ENCODE peak calls at places on chromosomes 11 and 22, in nine cellular contexts. One of them, this sample, is unnamed.

GRCh38 chr11:16239130-16240105 is 116.9 kb downstream of the SOX6 start:
- DNase-seq in GM10248: no peak
- DNase-seq in HFFc6: no peak
- DNase-seq in activated CD8-positive, alpha-beta memory T cell treated with anti-CD3 and anti-CD28 coated beads, Interleukin-2, amount 10 ng/mL, durations not matched to agents 7 days and 5 days: no peak
- DNase-seq in stimulated activated CD4-positive, alpha-beta T cell treated with anti-CD3 and anti-CD28 coated beads, Interleukin-4, amount 100 ng/mL, for 24 hours: no peak
- DNase-seq in NCI-H69: no peak
- DNase-seq in epithelial cell of esophagus: no peak
- DNase-seq in COR-L47: no peak
- DNase-seq in NCI-H774: no peak
- DNase-seq in this sample: no peak

GRCh38 chr11:100706179-100706578 is 19.1 kb downstream of the ARHGAP42 start:
- DNase-seq in NCI-H774: no peak
- DNase-seq in stimulated activated CD4-positive, alpha-beta T cell treated with anti-CD3 and anti-CD28 coated beads, Interleukin-4, amount 100 ng/mL, for 24 hours: no peak
- DNase-seq in activated CD8-positive, alpha-beta memory T cell treated with anti-CD3 and anti-CD28 coated beads, Interleukin-2, amount 10 ng/mL, durations not matched to agents 7 days and 5 days: no peak
- DNase-seq in GM10248: no peak
- DNase-seq in NCI-H69: peak
- DNase-seq in HFFc6: no peak
- DNase-seq in epithelial cell of esophagus: no peak
- DNase-seq in COR-L47: no peak
- DNase-seq in this sample: no peak

GRCh38 chr11:73496134-73496533 is 101.8 kb downstream of the FAM168A start:
- DNase-seq in NCI-H774: no peak
- DNase-seq in NCI-H69: no peak
- DNase-seq in GM10248: no peak
- DNase-seq in activated CD8-positive, alpha-beta memory T cell treated with anti-CD3 and anti-CD28 coated beads, Interleukin-2, amount 10 ng/mL, durations not matched to agents 7 days and 5 days: no peak
- DNase-seq in COR-L47: no peak
- DNase-seq in epithelial cell of esophagus: no peak
- DNase-seq in stimulated activated CD4-positive, alpha-beta T cell treated with anti-CD3 and anti-CD28 coated beads, Interleukin-4, amount 100 ng/mL, for 24 hours: no peak
- DNase-seq in HFFc6: no peak
- DNase-seq in this sample: no peak

GRCh38 chr11:35014352-35014751 is 97.9 kb downstream of the PDHX start:
- DNase-seq in NCI-H69: no peak
- DNase-seq in NCI-H774: no peak
- DNase-seq in epithelial cell of esophagus: peak
- DNase-seq in stimulated activated CD4-positive, alpha-beta T cell treated with anti-CD3 and anti-CD28 coated beads, Interleukin-4, amount 100 ng/mL, for 24 hours: no peak
- DNase-seq in COR-L47: no peak
- DNase-seq in GM10248: no peak
- DNase-seq in HFFc6: peak
- DNase-seq in activated CD8-positive, alpha-beta memory T cell treated with anti-CD3 and anti-CD28 coated beads, Interleukin-2, amount 10 ng/mL, durations not matched to agents 7 days and 5 days: no peak
- DNase-seq in this sample: peak

GRCh38 chr22:46626356-46626755 is 6.2 kb downstream of the GRAMD4 start:
- DNase-seq in stimulated activated CD4-positive, alpha-beta T cell treated with anti-CD3 and anti-CD28 coated beads, Interleukin-4, amount 100 ng/mL, for 24 hours: no peak
- DNase-seq in HFFc6: no peak
- DNase-seq in NCI-H69: no peak
- DNase-seq in activated CD8-positive, alpha-beta memory T cell treated with anti-CD3 and anti-CD28 coated beads, Interleukin-2, amount 10 ng/mL, durations not matched to agents 7 days and 5 days: no peak
- DNase-seq in COR-L47: no peak
- DNase-seq in epithelial cell of esophagus: no peak
- DNase-seq in GM10248: no peak
- DNase-seq in NCI-H774: no peak
- DNase-seq in this sample: no peak

GRCh38 chr11:12179019-12179418 is 68.6 kb downstream of the MICAL2 start:
- DNase-seq in HFFc6: no peak
- DNase-seq in NCI-H69: no peak
- DNase-seq in activated CD8-positive, alpha-beta memory T cell treated with anti-CD3 and anti-CD28 coated beads, Interleukin-2, amount 10 ng/mL, durations not matched to agents 7 days and 5 days: no peak
- DNase-seq in NCI-H774: peak
- DNase-seq in epithelial cell of esophagus: peak
- DNase-seq in stimulated activated CD4-positive, alpha-beta T cell treated with anti-CD3 and anti-CD28 coated beads, Interleukin-4, amount 100 ng/mL, for 24 hours: no peak
- DNase-seq in GM10248: no peak
- DNase-seq in COR-L47: no peak
- DNase-seq in this sample: no peak

GRCh38 chr22:33272180-33272579 is 214.0 kb upstream of the SYN3 start:
- DNase-seq in stimulated activated CD4-positive, alpha-beta T cell treated with anti-CD3 and anti-CD28 coated beads, Interleukin-4, amount 100 ng/mL, for 24 hours: no peak
- DNase-seq in COR-L47: no peak
- DNase-seq in GM10248: no peak
- DNase-seq in NCI-H69: no peak
- DNase-seq in NCI-H774: no peak
- DNase-seq in activated CD8-positive, alpha-beta memory T cell treated with anti-CD3 and anti-CD28 coated beads, Interleukin-2, amount 10 ng/mL, durations not matched to agents 7 days and 5 days: no peak
- DNase-seq in epithelial cell of esophagus: no peak
- DNase-seq in HFFc6: no peak
- DNase-seq in this sample: no peak

GRCh38 chr11:72972541-72973128 is 158.4 kb downstream of the ATG16L2 start:
- DNase-seq in NCI-H774: no peak
- DNase-seq in COR-L47: no peak
- DNase-seq in NCI-H69: no peak
- DNase-seq in activated CD8-positive, alpha-beta memory T cell treated with anti-CD3 and anti-CD28 coated beads, Interleukin-2, amount 10 ng/mL, durations not matched to agents 7 days and 5 days: no peak
- DNase-seq in stimulated activated CD4-positive, alpha-beta T cell treated with anti-CD3 and anti-CD28 coated beads, Interleukin-4, amount 100 ng/mL, for 24 hours: no peak
- DNase-seq in HFFc6: peak
- DNase-seq in GM10248: no peak
- DNase-seq in epithelial cell of esophagus: no peak
- DNase-seq in this sample: peak

GRCh38 chr22:37229012-37229804 is 14.9 kb downstream of the RAC2 start:
- DNase-seq in NCI-H774: no peak
- DNase-seq in NCI-H69: no peak
- DNase-seq in HFFc6: peak
- DNase-seq in epithelial cell of esophagus: peak
- DNase-seq in stimulated activated CD4-positive, alpha-beta T cell treated with anti-CD3 and anti-CD28 coated beads, Interleukin-4, amount 100 ng/mL, for 24 hours: peak
- DNase-seq in COR-L47: no peak
- DNase-seq in activated CD8-positive, alpha-beta memory T cell treated with anti-CD3 and anti-CD28 coated beads, Interleukin-2, amount 10 ng/mL, durations not matched to agents 7 days and 5 days: peak
- DNase-seq in GM10248: no peak
- DNase-seq in this sample: no peak

GRCh38 chr22:24091551-24092420 is 80.7 kb downstream of the CABIN1 start:
- DNase-seq in COR-L47: no peak
- DNase-seq in stimulated activated CD4-positive, alpha-beta T cell treated with anti-CD3 and anti-CD28 coated beads, Interleukin-4, amount 100 ng/mL, for 24 hours: no peak
- DNase-seq in GM10248: no peak
- DNase-seq in activated CD8-positive, alpha-beta memory T cell treated with anti-CD3 and anti-CD28 coated beads, Interleukin-2, amount 10 ng/mL, durations not matched to agents 7 days and 5 days: no peak
- DNase-seq in NCI-H774: no peak
- DNase-seq in epithelial cell of esophagus: no peak
- DNase-seq in NCI-H69: no peak
- DNase-seq in HFFc6: no peak
- DNase-seq in this sample: no peak

GRCh38 chr22:21984793-21985192 is 2.2 kb upstream of the TOP3B start:
- DNase-seq in HFFc6: peak
- DNase-seq in stimulated activated CD4-positive, alpha-beta T cell treated with anti-CD3 and anti-CD28 coated beads, Interleukin-4, amount 100 ng/mL, for 24 hours: no peak
- DNase-seq in COR-L47: no peak
- DNase-seq in NCI-H774: no peak
- DNase-seq in epithelial cell of esophagus: peak
- DNase-seq in activated CD8-positive, alpha-beta memory T cell treated with anti-CD3 and anti-CD28 coated beads, Interleukin-2, amount 10 ng/mL, durations not matched to agents 7 days and 5 days: no peak
- DNase-seq in NCI-H69: peak
- DNase-seq in GM10248: peak
- DNase-seq in this sample: peak

GRCh38 chr11:2302280-2302843 is 549 bp downstream of the TSPAN32 start:
- DNase-seq in NCI-H774: no peak
- DNase-seq in NCI-H69: no peak
- DNase-seq in HFFc6: no peak
- DNase-seq in activated CD8-positive, alpha-beta memory T cell treated with anti-CD3 and anti-CD28 coated beads, Interleukin-2, amount 10 ng/mL, durations not matched to agents 7 days and 5 days: peak
- DNase-seq in stimulated activated CD4-positive, alpha-beta T cell treated with anti-CD3 and anti-CD28 coated beads, Interleukin-4, amount 100 ng/mL, for 24 hours: peak
- DNase-seq in GM10248: no peak
- DNase-seq in COR-L47: no peak
- DNase-seq in epithelial cell of esophagus: no peak
- DNase-seq in this sample: no peak

GRCh38 chr11:109644158-109644557 is 222.2 kb downstream of the C11orf87 start:
- DNase-seq in NCI-H774: peak
- DNase-seq in GM10248: no peak
- DNase-seq in NCI-H69: peak
- DNase-seq in epithelial cell of esophagus: no peak
- DNase-seq in COR-L47: peak
- DNase-seq in activated CD8-positive, alpha-beta memory T cell treated with anti-CD3 and anti-CD28 coated beads, Interleukin-2, amount 10 ng/mL, durations not matched to agents 7 days and 5 days: no peak
- DNase-seq in HFFc6: no peak
- DNase-seq in stimulated activated CD4-positive, alpha-beta T cell treated with anti-CD3 and anti-CD28 coated beads, Interleukin-4, amount 100 ng/mL, for 24 hours: no peak
- DNase-seq in this sample: no peak

GRCh38 chr22:43879901-43880742 is 11.7 kb downstream of the PNPLA5 start:
- DNase-seq in stimulated activated CD4-positive, alpha-beta T cell treated with anti-CD3 and anti-CD28 coated beads, Interleukin-4, amount 100 ng/mL, for 24 hours: no peak
- DNase-seq in COR-L47: no peak
- DNase-seq in NCI-H774: no peak
- DNase-seq in NCI-H69: no peak
- DNase-seq in GM10248: no peak
- DNase-seq in HFFc6: no peak
- DNase-seq in epithelial cell of esophagus: no peak
- DNase-seq in activated CD8-positive, alpha-beta memory T cell treated with anti-CD3 and anti-CD28 coated beads, Interleukin-2, amount 10 ng/mL, durations not matched to agents 7 days and 5 days: no peak
- DNase-seq in this sample: no peak

GRCh38 chr11:75351541-75352416 is at the start of gene ARRB1:
- DNase-seq in GM10248: peak
- DNase-seq in epithelial cell of esophagus: peak
- DNase-seq in COR-L47: no peak
- DNase-seq in NCI-H69: peak
- DNase-seq in activated CD8-positive, alpha-beta memory T cell treated with anti-CD3 and anti-CD28 coated beads, Interleukin-2, amount 10 ng/mL, durations not matched to agents 7 days and 5 days: peak
- DNase-seq in NCI-H774: peak
- DNase-seq in HFFc6: peak
- DNase-seq in stimulated activated CD4-positive, alpha-beta T cell treated with anti-CD3 and anti-CD28 coated beads, Interleukin-4, amount 100 ng/mL, for 24 hours: peak
- DNase-seq in this sample: peak

GRCh38 chr11:34654491-34655334 is 33.8 kb downstream of the EHF start:
- DNase-seq in stimulated activated CD4-positive, alpha-beta T cell treated with anti-CD3 and anti-CD28 coated beads, Interleukin-4, amount 100 ng/mL, for 24 hours: no peak
- DNase-seq in activated CD8-positive, alpha-beta memory T cell treated with anti-CD3 and anti-CD28 coated beads, Interleukin-2, amount 10 ng/mL, durations not matched to agents 7 days and 5 days: no peak
- DNase-seq in COR-L47: peak
- DNase-seq in HFFc6: peak
- DNase-seq in NCI-H774: peak
- DNase-seq in GM10248: no peak
- DNase-seq in NCI-H69: peak
- DNase-seq in epithelial cell of esophagus: peak
- DNase-seq in this sample: peak

GRCh38 chr11:23680488-23681230 is 816.2 kb upstream of the LUZP2 start:
- DNase-seq in stimulated activated CD4-positive, alpha-beta T cell treated with anti-CD3 and anti-CD28 coated beads, Interleukin-4, amount 100 ng/mL, for 24 hours: no peak
- DNase-seq in epithelial cell of esophagus: no peak
- DNase-seq in HFFc6: no peak
- DNase-seq in NCI-H69: no peak
- DNase-seq in activated CD8-positive, alpha-beta memory T cell treated with anti-CD3 and anti-CD28 coated beads, Interleukin-2, amount 10 ng/mL, durations not matched to agents 7 days and 5 days: no peak
- DNase-seq in GM10248: no peak
- DNase-seq in NCI-H774: no peak
- DNase-seq in COR-L47: no peak
- DNase-seq in this sample: no peak

GRCh38 chr11:61541568-61541967 is 33.0 kb downstream of the LRRC10B start:
- DNase-seq in COR-L47: no peak
- DNase-seq in epithelial cell of esophagus: no peak
- DNase-seq in stimulated activated CD4-positive, alpha-beta T cell treated with anti-CD3 and anti-CD28 coated beads, Interleukin-4, amount 100 ng/mL, for 24 hours: no peak
- DNase-seq in GM10248: peak
- DNase-seq in NCI-H774: no peak
- DNase-seq in NCI-H69: peak
- DNase-seq in activated CD8-positive, alpha-beta memory T cell treated with anti-CD3 and anti-CD28 coated beads, Interleukin-2, amount 10 ng/mL, durations not matched to agents 7 days and 5 days: no peak
- DNase-seq in HFFc6: peak
- DNase-seq in this sample: no peak

GRCh38 chr11:16881074-16881709 is 133.0 kb downstream of the PLEKHA7 start:
- DNase-seq in activated CD8-positive, alpha-beta memory T cell treated with anti-CD3 and anti-CD28 coated beads, Interleukin-2, amount 10 ng/mL, durations not matched to agents 7 days and 5 days: no peak
- DNase-seq in HFFc6: peak
- DNase-seq in COR-L47: no peak
- DNase-seq in stimulated activated CD4-positive, alpha-beta T cell treated with anti-CD3 and anti-CD28 coated beads, Interleukin-4, amount 100 ng/mL, for 24 hours: no peak
- DNase-seq in NCI-H774: no peak
- DNase-seq in NCI-H69: peak
- DNase-seq in GM10248: no peak
- DNase-seq in epithelial cell of esophagus: peak
- DNase-seq in this sample: no peak

GRCh38 chr22:39226353-39226752 is 18.4 kb downstream of the PDGFB start:
- DNase-seq in GM10248: no peak
- DNase-seq in stimulated activated CD4-positive, alpha-beta T cell treated with anti-CD3 and anti-CD28 coated beads, Interleukin-4, amount 100 ng/mL, for 24 hours: no peak
- DNase-seq in epithelial cell of esophagus: no peak
- DNase-seq in HFFc6: no peak
- DNase-seq in NCI-H69: no peak
- DNase-seq in activated CD8-positive, alpha-beta memory T cell treated with anti-CD3 and anti-CD28 coated beads, Interleukin-2, amount 10 ng/mL, durations not matched to agents 7 days and 5 days: no peak
- DNase-seq in COR-L47: no peak
- DNase-seq in NCI-H774: no peak
- DNase-seq in this sample: no peak

GRCh38 chr11:111417766-111418435 is 38.8 kb upstream of the POU2AF1 start:
- DNase-seq in epithelial cell of esophagus: no peak
- DNase-seq in activated CD8-positive, alpha-beta memory T cell treated with anti-CD3 and anti-CD28 coated beads, Interleukin-2, amount 10 ng/mL, durations not matched to agents 7 days and 5 days: no peak
- DNase-seq in stimulated activated CD4-positive, alpha-beta T cell treated with anti-CD3 and anti-CD28 coated beads, Interleukin-4, amount 100 ng/mL, for 24 hours: no peak
- DNase-seq in NCI-H774: no peak
- DNase-seq in HFFc6: no peak
- DNase-seq in GM10248: no peak
- DNase-seq in COR-L47: no peak
- DNase-seq in NCI-H69: no peak
- DNase-seq in this sample: peak

This sample was measured in trophoblast cell.